ENCODE peak calls at places on chromosomes 5 and 9, in five cellular contexts. V, U, Q, C and F are unnamed samples.
A peak's percentile ranks its signal among the peaks of the same experiment; 100 is the strongest.

GRCh38 chr9:18786936-18787658 is 245.9 kb downstream of the SAXO1 start:
- DNase-seq in V (no peak), U (no peak), Q (no peak), C (no peak), F (no peak)

GRCh38 chr9:94865599-94866456 is 139.3 kb downstream of the AOPEP start:
- DNase-seq in V (no peak), U (no peak), Q (no peak), C (no peak), F (peak; percentile 58)

GRCh38 chr5:7706214-7706613 is 144.7 kb downstream of the CFAP90 start:
- DNase-seq in V (no peak), U (no peak), Q (no peak), C (no peak), F (no peak)

GRCh38 chr5:83035373-83036170 is 41.6 kb downstream of the TMEM167A start:
- DNase-seq in V (no peak), U (no peak), Q (no peak), C (no peak), F (peak; percentile 68)

GRCh38 chr5:150218693-150219035 is 28.8 kb downstream of the SLC6A7 start:
- DNase-seq in V (no peak), U (no peak), Q (no peak), C (no peak), F (no peak)

GRCh38 chr9:14687042-14687719 is 6.1 kb downstream of the ZDHHC21 start:
- DNase-seq in V (no peak), U (no peak), Q (no peak), C (no peak), F (no peak)

GRCh38 chr5:11528720-11529119 is 375.5 kb downstream of the CTNND2 start:
- DNase-seq in V (no peak), U (no peak), Q (no peak), C (no peak), F (no peak)

GRCh38 chr9:97406620-97407177 is 5.2 kb upstream of the TDRD7 start:
- DNase-seq in V (no peak), U (no peak), Q (peak; percentile 89), C (no peak), F (no peak)

GRCh38 chr5:141476132-141476909 is 555 bp downstream of the PCDHGC3 start:
- DNase-seq in V (no peak), U (no peak), Q (no peak), C (no peak), F (peak; percentile 65)

GRCh38 chr9:108290839-108291585 is 564.8 kb downstream of the ACTL7B start:
- DNase-seq in V (no peak), U (no peak), Q (no peak), C (no peak), F (no peak)

GRCh38 chr9:111438576-111439235 is 45.5 kb downstream of the ECPAS start:
- DNase-seq in V (no peak), U (no peak), Q (no peak), C (no peak), F (no peak)

GRCh38 chr9:30932226-30932625 is 1452.2 kb upstream of the ACO1 start:
- DNase-seq in V (no peak), U (no peak), Q (no peak), C (no peak), F (no peak)

GRCh38 chr9:137030528-137030927 is 1.4 kb downstream of the FUT7 start:
- DNase-seq in V (peak; percentile 42), U (no peak), Q (no peak), C (no peak), F (no peak)

DNA sequence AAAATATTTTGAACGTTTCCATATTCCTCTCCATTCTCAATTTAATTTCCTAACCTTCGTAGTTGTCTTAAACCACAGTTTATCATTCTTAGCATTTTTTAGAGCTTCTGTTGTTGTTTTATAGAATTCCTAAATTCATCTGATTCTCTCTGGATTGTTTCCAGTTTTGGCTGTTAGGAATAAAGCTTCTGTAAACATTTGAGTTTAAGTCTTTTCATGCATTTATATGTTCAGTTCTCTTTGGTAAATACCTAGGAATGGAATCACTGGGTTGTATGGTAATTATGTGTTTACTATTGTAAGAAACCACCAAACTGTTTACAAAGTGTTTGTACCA is 29.7 kb downstream of the GPR21 start:
- DNase-seq in V (no peak), U (no peak), Q (no peak), C (no peak), F (no peak)
- TF ChIP-seq YY1 in V (no peak), U (no peak), Q (no peak), C (no peak), F (no peak)

GRCh38 chr5:145511351-145511750 is 323.8 kb downstream of the PRELID2 start:
- DNase-seq in V (no peak), U (no peak), Q (no peak), C (no peak), F (no peak)
- TF ChIP-seq TAF1 in V (no peak), U (no peak), Q (no peak), C (no peak), F (no peak)

GRCh38 chr5:72353046-72353445 is 32.9 kb downstream of the PTCD2 start:
- DNase-seq in V (no peak), U (no peak), Q (no peak), C (no peak), F (no peak)
- TF ChIP-seq YY1 in V (no peak), U (no peak), Q (no peak), C (no peak), F (no peak)

GRCh38 chr5:155616779-155617392 is 603.3 kb downstream of the KIF4B start:
- DNase-seq in V (no peak), U (peak; percentile 47), Q (peak; percentile 13), C (peak; percentile 13), F (peak; percentile 65)
- TF ChIP-seq TAF1 in V (no peak), U (no peak), Q (no peak), C (no peak), F (no peak)

GRCh38 chr5:54620583-54620933 is 103.0 kb downstream of the SNX18 start:
- DNase-seq in V (no peak), U (no peak), Q (no peak), C (no peak), F (no peak)

GRCh38 chr5:54621048-54621447 is 103.5 kb downstream of the SNX18 start:
- DNase-seq in V (no peak), U (no peak), Q (no peak), C (no peak), F (no peak)

GRCh38 chr5:54621742-54622141 is 104.2 kb downstream of the SNX18 start:
- DNase-seq in V (no peak), U (no peak), Q (no peak), C (no peak), F (no peak)

GRCh38 chr5:54616031-54616430 is 98.5 kb downstream of the SNX18 start:
- DNase-seq in V (no peak), U (no peak), Q (peak; percentile 13), C (no peak), F (no peak)

DNA sequence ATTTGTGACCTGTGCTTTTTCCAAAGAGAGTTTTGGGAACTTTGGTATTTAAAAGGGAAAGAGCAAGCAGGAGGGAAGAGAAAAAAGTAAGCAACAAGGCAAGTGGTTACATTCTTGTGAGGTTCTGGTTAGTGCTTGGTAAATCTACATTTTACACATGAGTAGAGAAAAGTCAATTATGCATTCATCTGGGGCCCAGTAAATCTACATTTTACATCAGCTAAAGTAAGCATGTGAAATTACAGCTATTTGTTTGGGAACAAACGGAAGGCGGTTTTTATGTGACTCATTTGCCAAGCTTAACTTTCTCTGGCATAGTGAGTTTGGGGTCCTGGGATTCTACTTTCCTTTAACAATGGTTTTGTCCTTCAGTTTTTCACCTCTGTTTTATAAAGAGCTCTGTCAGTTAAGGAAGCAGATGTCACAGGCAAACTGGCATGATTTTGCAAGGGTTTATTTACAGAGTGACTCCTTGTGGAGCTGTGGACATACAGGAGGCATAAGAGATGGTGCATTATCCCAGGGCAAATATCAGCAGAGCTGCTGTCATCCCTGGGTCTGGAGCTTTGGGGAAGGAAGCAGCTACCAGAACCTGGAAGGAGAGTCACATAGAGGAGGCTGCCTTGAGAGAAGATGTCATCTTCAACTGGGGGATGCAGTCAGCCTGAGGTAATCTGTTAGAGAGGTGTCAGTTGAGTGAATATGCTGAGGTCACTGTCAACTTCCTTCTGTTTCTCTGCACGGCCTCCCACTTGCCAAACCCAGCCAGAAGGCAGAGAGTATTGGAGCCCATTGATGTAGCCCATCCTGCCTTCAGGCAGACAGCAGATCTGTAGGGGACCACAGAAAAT is 102.4 kb downstream of the SNX18 start:
- DNase-seq in V (no peak), U (no peak), Q (no peak), C (no peak), F (no peak)
- TF ChIP-seq YY1 in V (no peak), U (no peak), Q (no peak), C (no peak), F (no peak)